ENCODE peak calls at places on chromosomes 13 and 19, in seven cellular contexts. G is CD4-positive, alpha-beta memory T cell; J is OCI-LY7; E is tibial nerve; L is lower lobe of right lung; S is Panc1; X is cardiac muscle cell. U is an unnamed sample. For H3K4me1, the result is how much of the 10 kb centered on the place peaks cover.

GRCh38 chr13:31518666-31519065 is 220.7 kb upstream of the RXFP2 start:
- DNase-seq in J (no peak), X (no peak), G (no peak), L (no peak), S (no peak), E (no peak), U (no peak)

GRCh38 chr19:2043269-2043641 is 7.8 kb downstream of the MKNK2 start:
- DNase-seq in X (no peak), L (peak), E (no peak), G (no peak), J (no peak), S (no peak), U (no peak)

GRCh38 chr19:10501971-10502523 is 1.1 kb downstream of the KEAP1 start:
- DNase-seq in J (peak), E (peak), G (no peak), S (no peak), L (peak), X (peak), U (peak)

GRCh38 chr13:78978381-78978998 is 319.5 kb upstream of the OBI1 start:
- DNase-seq in L (no peak), J (peak), G (peak), X (peak), E (peak), S (peak), U (no peak)

GRCh38 chr19:34990578-34991192 is 9.4 kb upstream of the GRAMD1A start:
- DNase-seq in E (no peak), X (no peak), S (no peak), G (no peak), L (peak), J (no peak), U (no peak)

GRCh38 chr13:41418751-41419150 is 38.6 kb upstream of the RGCC start:
- DNase-seq in X (no peak), J (no peak), E (no peak), S (no peak), L (no peak), G (no peak), U (no peak)

GRCh38 chr19:56105090-56105701 is 15.9 kb downstream of the ZNF787 start:
- DNase-seq in S (no peak), X (peak), J (no peak), E (peak), G (peak), L (peak), U (peak)

GRCh38 chr13:19864018-19864338 is 529 bp upstream of the ZMYM5 start:
- DNase-seq in S (no peak), G (peak), J (peak), X (peak), L (peak), E (no peak), U (peak)

GRCh38 chr13:46403851-46404731 is 17.0 kb upstream of the RUBCNL start:
- DNase-seq in E (no peak), G (no peak), L (peak), S (no peak), X (no peak), J (peak), U (no peak)

GRCh38 chr19:54305141-54305540 is 7.8 kb downstream of the LILRA5 start:
- DNase-seq in J (no peak), X (no peak), G (no peak), L (no peak), E (no peak), S (no peak), U (no peak)

GRCh38 chr13:91357613-91358383 is 10.3 kb downstream of the MIR17HG start:
- DNase-seq in G (no peak), J (peak), X (no peak), L (no peak), S (no peak), E (no peak), U (no peak)

GRCh38 chr13:22040810-22041364 is 370.0 kb downstream of the FGF9 start:
- DNase-seq in G (no peak), J (no peak), S (no peak), L (peak), E (no peak), X (no peak), U (no peak)

GRCh38 chr19:3035542-3036118 is 6.5 kb upstream of the TLE2 start:
- DNase-seq in S (peak), G (peak), X (peak), E (peak), L (peak), J (peak), U (peak)

GRCh38 chr19:18683955-18684641 is 618 bp downstream of the CRTC1 start:
- DNase-seq in S (no peak), G (no peak), L (no peak), J (no peak), X (no peak), E (no peak), U (no peak)

GRCh38 chr19:53649746-53650593 is 18.2 kb downstream of the DPRX start:
- DNase-seq in X (no peak), S (no peak), G (no peak), J (no peak), E (no peak), L (no peak), U (no peak)

GRCh38 chr19:18313398-18313797 is 9.5 kb downstream of the LSM4 start:
- DNase-seq in E (no peak), L (no peak), X (no peak), J (no peak), S (no peak), G (no peak), U (no peak)

GRCh38 chr19:35153701-35154534 is 617 bp upstream of the FXYD5 start:
- DNase-seq in S (no peak), J (peak), G (peak), L (peak), E (no peak), X (peak), U (peak)

GRCh38 chr13:98974053-98974452 is 3.8 kb downstream of the DOCK9 start:
- DNase-seq in J (peak), L (no peak), X (no peak), S (no peak), E (no peak), G (no peak), U (no peak)
- H3K4me1 ChIP-seq in J (under half), L (half or more), X (half or more), S (under half), E (under half), G (under half), U (half or more)

GRCh38 chr13:49206641-49207040 is 13.5 kb upstream of the MLNR start:
- DNase-seq in L (no peak), G (no peak), J (no peak), X (no peak), S (no peak), E (no peak), U (no peak)
- H3K27ac ChIP-seq in L (no peak), G (no peak), J (no peak), X (no peak), S (no peak), E (no peak), U (no peak)

GRCh38 chr19:8664671-8665057 is 33.9 kb downstream of the ACTL9 start:
- DNase-seq in S (no peak), E (no peak), J (no peak), G (no peak), X (no peak), L (no peak), U (no peak)
- H3K4me1 ChIP-seq in S (under half), E (under half), J (under half), G (under half), X (under half), L (under half), U (under half)

DNA sequence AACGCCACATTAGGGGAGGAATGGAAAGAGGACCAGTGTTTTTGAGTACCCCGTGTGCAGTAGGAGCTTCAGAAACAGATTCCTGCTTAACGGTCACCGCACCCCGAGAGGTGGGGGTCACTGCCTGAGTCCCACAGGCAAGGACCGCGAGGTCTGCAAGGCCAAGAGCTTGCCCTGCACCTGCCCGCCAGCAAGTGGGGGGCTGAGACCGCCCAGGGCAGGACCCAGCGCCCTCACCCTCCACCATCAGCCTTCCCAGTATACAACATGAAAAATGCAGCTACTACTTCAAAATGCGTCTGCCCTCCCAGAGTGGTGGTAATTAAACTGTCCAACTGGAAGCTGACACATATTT is 44.9 kb downstream of the COL4A1 start:
- DNase-seq in G (no peak), E (no peak), X (no peak), L (no peak), J (no peak), S (no peak), U (peak)
- H3K27ac ChIP-seq in G (no peak), E (peak), X (no peak), L (no peak), J (no peak), S (no peak), U (peak)

U was measured in heart left ventricle.